ENCODE peak calls at places on chromosomes 13 and 19, in ten cellular contexts. N is CD4-positive, alpha-beta T cell; P is IMR-90; T is stimulated activated naive B cell treated with anti-CD40 and anti-IgM and Interleukin-4, amounts not matched to agents 10 μg/mL and 1 μg/mL and 100 μg/mL, for 72 hours; M is foreskin fibroblast; Q is A172; D is fibroblast of pulmonary artery; Z is brain microvascular endothelial cell; B is SJSA1; R is uterus. C is an unnamed sample.

GRCh38 chr13:34675626-34676025 is 266.4 kb upstream of the NBEA start:
- DNase-seq in N (no peak), P (no peak), T (no peak), M (no peak), Q (peak), D (no peak), Z (peak), B (no peak), R (no peak), C (no peak)

GRCh38 chr13:36207672-36208071 is 6.7 kb downstream of the SOHLH2 start:
- DNase-seq in N (no peak), P (no peak), T (no peak), M (peak), Q (no peak), D (peak), Z (no peak), B (no peak), R (no peak), C (no peak)

GRCh38 chr19:17296278-17296677 is 6.9 kb downstream of the ABHD8 start:
- DNase-seq in N (no peak), P (peak), T (no peak), M (peak), Q (peak), D (no peak), Z (peak), B (no peak), R (no peak), C (no peak)

GRCh38 chr13:30396434-30397075 is 25.7 kb upstream of the UBE2L5 start:
- DNase-seq in N (no peak), P (peak), T (no peak), M (peak), Q (peak), D (peak), Z (no peak), B (no peak), R (no peak), C (no peak)

GRCh38 chr19:44303976-44304568 is 753 bp downstream of the ZNF235 start:
- DNase-seq in N (no peak), P (peak), T (no peak), M (peak), Q (peak), D (no peak), Z (peak), B (no peak), R (no peak), C (peak)

GRCh38 chr19:2726904-2727639 is 5.9 kb upstream of the DIRAS1 start:
- DNase-seq in N (no peak), P (no peak), T (no peak), M (peak), Q (no peak), D (no peak), Z (no peak), B (peak), R (no peak), C (no peak)

GRCh38 chr19:43318796-43319314 is 34.6 kb upstream of the CD177 start:
- DNase-seq in N (no peak), P (no peak), T (no peak), M (no peak), Q (no peak), D (no peak), Z (no peak), B (no peak), R (no peak), C (no peak)

GRCh38 chr13:73138276-73138950 is 79.6 kb downstream of the KLF5 start:
- DNase-seq in N (no peak), P (peak), T (no peak), M (peak), Q (no peak), D (peak), Z (peak), B (no peak), R (no peak), C (no peak)

GRCh38 chr13:37595162-37595561 is 3.4 kb downstream of the POSTN start:
- DNase-seq in N (no peak), P (peak), T (no peak), M (peak), Q (no peak), D (peak), Z (peak), B (no peak), R (no peak), C (no peak)

GRCh38 chr13:105814219-105814901 is 721.1 kb downstream of the EFNB2 start:
- DNase-seq in N (no peak), P (no peak), T (no peak), M (no peak), Q (peak), D (no peak), Z (no peak), B (no peak), R (no peak), C (peak)

GRCh38 chr13:111043575-111043982 is 71.5 kb upstream of the ARHGEF7 start:
- DNase-seq in N (no peak), P (no peak), T (no peak), M (peak), Q (peak), D (peak), Z (peak), B (peak), R (no peak), C (no peak)

GRCh38 chr13:42333613-42334328 is 61.8 kb downstream of the AKAP11 start:
- DNase-seq in N (no peak), P (peak), T (no peak), M (peak), Q (peak), D (peak), Z (peak), B (no peak), R (no peak), C (no peak)

GRCh38 chr19:13882841-13883240 is 5.9 kb downstream of the NANOS3 start:
- DNase-seq in N (no peak), P (no peak), T (no peak), M (no peak), Q (no peak), D (no peak), Z (no peak), B (no peak), R (no peak), C (no peak)

GRCh38 chr19:49553451-49554271 is 25.9 kb downstream of the RCN3 start:
- DNase-seq in N (no peak), P (peak), T (no peak), M (peak), Q (peak), D (peak), Z (peak), B (no peak), R (no peak), C (no peak)

GRCh38 chr13:39676315-39676876 is 20.9 kb downstream of the COG6 start:
- DNase-seq in N (no peak), P (peak), T (no peak), M (peak), Q (peak), D (peak), Z (peak), B (no peak), R (no peak), C (peak)

GRCh38 chr13:80126382-80127068 is 214.4 kb downstream of the SPRY2 start:
- DNase-seq in N (no peak), P (no peak), T (no peak), M (no peak), Q (no peak), D (no peak), Z (no peak), B (no peak), R (no peak), C (no peak)

GRCh38 chr13:80870186-80870585 is 529.3 kb upstream of the SPRY2 start:
- DNase-seq in N (no peak), P (no peak), T (no peak), M (no peak), Q (no peak), D (no peak), Z (no peak), B (no peak), R (no peak), C (no peak)

GRCh38 chr13:33639640-33640080 is 178.3 kb upstream of the RFC3 start:
- DNase-seq in N (no peak), P (no peak), T (peak), M (no peak), Q (no peak), D (no peak), Z (no peak), B (no peak), R (no peak), C (no peak)

GRCh38 chr19:49441210-49441959 is at the start of gene SLC17A7:
- DNase-seq in N (no peak), P (no peak), T (no peak), M (peak), Q (no peak), D (no peak), Z (no peak), B (no peak), R (peak), C (no peak)

GRCh38 chr19:1223018-1223855 is 14.6 kb downstream of the CBARP start:
- DNase-seq in N (no peak), P (peak), T (no peak), M (peak), Q (peak), D (peak), Z (no peak), B (peak), R (no peak), C (no peak)

GRCh38 chr13:110331362-110331761 is 24.3 kb downstream of the COL4A2 start:
- DNase-seq in N (no peak), P (peak), T (no peak), M (no peak), Q (no peak), D (no peak), Z (peak), B (peak), R (no peak), C (no peak)

GRCh38 chr13:21986602-21987001 is 315.7 kb downstream of the FGF9 start:
- DNase-seq in N (no peak), P (peak), T (no peak), M (no peak), Q (no peak), D (no peak), Z (no peak), B (no peak), R (peak), C (no peak)

GRCh38 chr19:10260141-10260584 is 8.1 kb downstream of the MRPL4 start:
- DNase-seq in N (no peak), P (no peak), T (no peak), M (no peak), Q (peak), D (no peak), Z (no peak), B (no peak), R (no peak), C (peak)

GRCh38 chr13:31996611-31997010 is 35.0 kb upstream of the FRY start:
- DNase-seq in N (no peak), P (no peak), T (no peak), M (peak), Q (no peak), D (no peak), Z (no peak), B (no peak), R (no peak), C (no peak)

GRCh38 chr19:11168568-11168967 is 13.0 kb upstream of the SPC24 start:
- DNase-seq in N (no peak), P (peak), T (no peak), M (peak), Q (peak), D (peak), Z (peak), B (peak), R (no peak), C (peak)

GRCh38 chr13:73388586-73388985 is 329.8 kb downstream of the KLF5 start:
- DNase-seq in N (no peak), P (no peak), T (no peak), M (no peak), Q (no peak), D (no peak), Z (no peak), B (no peak), R (no peak), C (no peak)

GRCh38 chr19:13784731-13785452 is 10.4 kb upstream of the ZSWIM4 start:
- DNase-seq in N (peak), P (peak), T (peak), M (peak), Q (peak), D (peak), Z (peak), B (peak), R (peak), C (no peak)

GRCh38 chr13:35140321-35140720 is 198.3 kb downstream of the NBEA start:
- DNase-seq in N (no peak), P (peak), T (no peak), M (peak), Q (no peak), D (no peak), Z (no peak), B (no peak), R (no peak), C (no peak)

GRCh38 chr19:6773323-6773931 is 919 bp downstream of the VAV1 start:
- DNase-seq in N (peak), P (no peak), T (peak), M (no peak), Q (no peak), D (no peak), Z (no peak), B (no peak), R (no peak), C (no peak)

GRCh38 chr13:73223372-73223781 is 164.6 kb downstream of the KLF5 start:
- DNase-seq in N (no peak), P (no peak), T (no peak), M (no peak), Q (no peak), D (no peak), Z (no peak), B (no peak), R (no peak), C (no peak)

GRCh38 chr19:54357381-54357780 is 7.3 kb downstream of the LAIR1 start:
- DNase-seq in N (no peak), P (no peak), T (no peak), M (no peak), Q (no peak), D (no peak), Z (no peak), B (no peak), R (no peak), C (no peak)

GRCh38 chr13:96816261-96816660 is 178.0 kb downstream of the OXGR1 start:
- DNase-seq in N (no peak), P (no peak), T (no peak), M (peak), Q (no peak), D (peak), Z (peak), B (no peak), R (no peak), C (no peak)

GRCh38 chr19:50916069-50916468 is 4.9 kb upstream of the KLK4 start:
- DNase-seq in N (no peak), P (no peak), T (no peak), M (no peak), Q (no peak), D (no peak), Z (no peak), B (no peak), R (no peak), C (no peak)

GRCh38 chr13:80342541-80343371 is 1.8 kb upstream of the SPRY2 start:
- DNase-seq in N (peak), P (peak), T (peak), M (peak), Q (peak), D (peak), Z (peak), B (peak), R (peak), C (no peak)

GRCh38 chr19:44889830-44890365 is 1.2 kb upstream of the TOMM40 start:
- DNase-seq in N (no peak), P (no peak), T (no peak), M (no peak), Q (no peak), D (no peak), Z (no peak), B (no peak), R (no peak), C (peak)